ENCODE peak calls at places on chromosome 2, in four cellular contexts. O is GM12878, H is K562, L is SK-N-SH. W is an unnamed sample.

GRCh38 chr2:209629622-209630021 is 142.0 kb upstream of the UNC80 start:
- DNase-seq in O (no peak), H (no peak), L (no peak), W (no peak)

GRCh38 chr2:12791906-12792305 is 75.2 kb downstream of the TRIB2 start:
- DNase-seq in O (no peak), H (no peak), L (no peak), W (no peak)

GRCh38 chr2:36433311-36434217 is 78.0 kb downstream of the CRIM1 start:
- DNase-seq in O (no peak), H (no peak), L (no peak), W (no peak)

GRCh38 chr2:44836174-44836573 is 105.3 kb upstream of the SIX3 start:
- DNase-seq in O (peak; percentile 81), H (no peak), L (no peak), W (no peak)

GRCh38 chr2:232447638-232448472 is 8.1 kb upstream of the ALPI start:
- DNase-seq in O (no peak), H (no peak), L (peak; percentile 22), W (no peak)

GRCh38 chr2:171541202-171541884 is 19.1 kb downstream of the CYBRD1 start:
- DNase-seq in O (no peak), H (peak; percentile 74), L (no peak), W (peak; percentile 27)

GRCh38 chr2:24542269-24542872 is 51.3 kb downstream of the NCOA1 start:
- DNase-seq in O (no peak), H (no peak), L (no peak), W (no peak)

GRCh38 chr2:58237741-58238140 is 3.4 kb downstream of the FANCL start:
- DNase-seq in O (no peak), H (no peak), L (no peak), W (no peak)

GRCh38 chr2:161956751-161957150 is 117.3 kb downstream of the DPP4 start:
- DNase-seq in O (no peak), H (no peak), L (no peak), W (no peak)

GRCh38 chr2:233414777-233415570 is 60.7 kb downstream of the DGKD start:
- DNase-seq in O (no peak), H (no peak), L (no peak), W (no peak)

GRCh38 chr2:160377204-160377995 is 116.2 kb downstream of the RBMS1 start:
- DNase-seq in O (no peak), H (no peak), L (no peak), W (no peak)

GRCh38 chr2:235866373-235866772 is 301.8 kb downstream of the GBX2 start:
- DNase-seq in O (no peak), H (no peak), L (no peak), W (no peak)

GRCh38 chr2:203824057-203824456 is 43.5 kb upstream of the CTLA4 start:
- DNase-seq in O (no peak), H (no peak), L (no peak), W (no peak)

GRCh38 chr2:191554240-191554639 is 123.7 kb upstream of the NABP1 start:
- DNase-seq in O (no peak), H (no peak), L (no peak), W (no peak)

GRCh38 chr2:219306047-219306446 is 3.2 kb downstream of the PTPRN start:
- DNase-seq in O (no peak), H (no peak), L (no peak), W (no peak)

GRCh38 chr2:56047136-56047535 is 123.6 kb upstream of the EFEMP1 start:
- DNase-seq in O (no peak), H (no peak), L (no peak), W (no peak)

GRCh38 chr2:26581266-26581990 is 59.7 kb downstream of the CIB4 start:
- DNase-seq in O (no peak), H (no peak), L (peak; percentile 11), W (no peak)

GRCh38 chr2:239255218-239255617 is 145.6 kb downstream of the HDAC4 start:
- DNase-seq in O (no peak), H (no peak), L (no peak), W (no peak)

GRCh38 chr2:233358335-233358734 is 4.0 kb downstream of the DGKD start:
- DNase-seq in O (no peak), H (no peak), L (no peak), W (peak; percentile 51)

GRCh38 chr2:5365871-5366461 is 326.2 kb upstream of the SOX11 start:
- DNase-seq in O (no peak), H (peak; percentile 74), L (peak; percentile 80), W (peak; percentile 76)

GRCh38 chr2:197369946-197370325 is 59.4 kb upstream of the ANKRD44 start:
- DNase-seq in O (no peak), H (no peak), L (no peak), W (no peak)

GRCh38 chr2:127680706-127681287 is 5.5 kb upstream of the LIMS2 start:
- DNase-seq in O (no peak), H (no peak), L (no peak), W (no peak)

GRCh38 chr2:141055526-141055925 is 1075.3 kb downstream of the LRP1B start:
- DNase-seq in O (no peak), H (no peak), L (no peak), W (no peak)

GRCh38 chr2:167335627-167336026 is 447.3 kb downstream of the XIRP2 start:
- DNase-seq in O (no peak), H (no peak), L (no peak), W (no peak)

GRCh38 chr2:239944706-239945551 is 80.2 kb downstream of the NDUFA10 start:
- DNase-seq in O (no peak), H (no peak), L (no peak), W (peak; percentile 10)

GRCh38 chr2:56613917-56614316 is 430.1 kb downstream of the CCDC85A start:
- DNase-seq in O (no peak), H (no peak), L (no peak), W (no peak)

GRCh38 chr2:200360364-200360763 is 53.9 kb downstream of the SPATS2L start:
- DNase-seq in O (no peak), H (no peak), L (no peak), W (no peak)

GRCh38 chr2:84944257-84944909 is 26.6 kb upstream of the KCMF1 start:
- DNase-seq in O (no peak), H (no peak), L (no peak), W (no peak)

GRCh38 chr2:186380805-186381204 is 105.3 kb upstream of the ZC3H15 start:
- DNase-seq in O (no peak), H (no peak), L (no peak), W (no peak)

GRCh38 chr2:49840428-49840975 is 686.2 kb upstream of the FSHR start:
- DNase-seq in O (no peak), H (no peak), L (no peak), W (no peak)

GRCh38 chr2:209636066-209636465 is 135.6 kb upstream of the UNC80 start:
- DNase-seq in O (no peak), H (no peak), L (no peak), W (no peak)

GRCh38 chr2:206176128-206176527 is 16.4 kb downstream of the EEF1B2 start:
- DNase-seq in O (no peak), H (no peak), L (no peak), W (no peak)

GRCh38 chr2:213455316-213456008 is 171.2 kb downstream of the SPAG16 start:
- DNase-seq in O (no peak), H (no peak), L (no peak), W (no peak)

GRCh38 chr2:239073745-239074530 is 226.1 kb downstream of the TWIST2 start:
- DNase-seq in O (no peak), H (no peak), L (no peak), W (no peak)

GRCh38 chr2:152624805-152625204 is 92.5 kb downstream of the PRPF40A start:
- DNase-seq in O (no peak), H (no peak), L (no peak), W (no peak)

GRCh38 chr2:128710242-128710641 is 391.6 kb upstream of the HS6ST1 start:
- DNase-seq in O (no peak), H (no peak), L (no peak), W (peak; percentile 73)

GRCh38 chr2:200705305-200705985 is 106.3 kb upstream of the BZW1 start:
- DNase-seq in O (no peak), H (no peak), L (no peak), W (no peak)

GRCh38 chr2:60556441-60556997 is 3.1 kb upstream of the BCL11A start:
- DNase-seq in O (no peak), H (no peak), L (peak; percentile 24), W (no peak)

GRCh38 chr2:60554649-60555065 is 1.2 kb upstream of the BCL11A start:
- DNase-seq in O (no peak), H (peak; percentile 24), L (peak; percentile 52), W (peak; percentile 22)

GRCh38 chr2:60553992-60554648 is 666 bp upstream of the BCL11A start:
- DNase-seq in O (no peak), H (no peak), L (peak; percentile 47), W (peak; percentile 73)

GRCh38 chr2:60555794-60556161 is 2.3 kb upstream of the BCL11A start:
- DNase-seq in O (no peak), H (no peak), L (no peak), W (no peak)

GRCh38 chr2:60555066-60555793 is 1.8 kb upstream of the BCL11A start:
- DNase-seq in O (no peak), H (peak; percentile 34), L (peak; percentile 73), W (peak; percentile 89)
- TF ChIP-seq GABPA in O (no peak), H (no peak), L (no peak), W (no peak)

DNA sequence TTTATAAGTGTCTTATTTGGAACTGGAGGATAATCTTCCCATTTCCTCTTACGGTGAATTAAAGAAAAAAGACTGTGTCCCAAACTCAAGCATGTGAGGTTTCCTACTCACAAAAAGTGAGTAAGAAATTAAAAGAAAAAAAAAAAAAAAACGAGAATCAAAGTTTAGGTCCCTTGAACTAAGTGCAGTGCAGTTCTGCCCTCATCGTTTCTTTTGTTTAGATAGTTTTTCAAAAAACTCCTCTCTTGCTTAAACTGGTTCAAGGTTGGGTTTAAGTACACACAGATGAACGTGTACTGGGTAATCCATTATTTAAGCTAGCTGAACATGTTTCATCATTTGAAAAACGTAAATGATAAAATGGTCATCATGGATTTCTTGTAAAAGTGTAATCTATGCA is 235.9 kb upstream of the KCNJ3 start:
- DNase-seq in O (no peak), H (no peak), L (no peak), W (no peak)
- TF ChIP-seq REST in O (no peak), H (no peak), L (no peak), W (no peak)

DNA sequence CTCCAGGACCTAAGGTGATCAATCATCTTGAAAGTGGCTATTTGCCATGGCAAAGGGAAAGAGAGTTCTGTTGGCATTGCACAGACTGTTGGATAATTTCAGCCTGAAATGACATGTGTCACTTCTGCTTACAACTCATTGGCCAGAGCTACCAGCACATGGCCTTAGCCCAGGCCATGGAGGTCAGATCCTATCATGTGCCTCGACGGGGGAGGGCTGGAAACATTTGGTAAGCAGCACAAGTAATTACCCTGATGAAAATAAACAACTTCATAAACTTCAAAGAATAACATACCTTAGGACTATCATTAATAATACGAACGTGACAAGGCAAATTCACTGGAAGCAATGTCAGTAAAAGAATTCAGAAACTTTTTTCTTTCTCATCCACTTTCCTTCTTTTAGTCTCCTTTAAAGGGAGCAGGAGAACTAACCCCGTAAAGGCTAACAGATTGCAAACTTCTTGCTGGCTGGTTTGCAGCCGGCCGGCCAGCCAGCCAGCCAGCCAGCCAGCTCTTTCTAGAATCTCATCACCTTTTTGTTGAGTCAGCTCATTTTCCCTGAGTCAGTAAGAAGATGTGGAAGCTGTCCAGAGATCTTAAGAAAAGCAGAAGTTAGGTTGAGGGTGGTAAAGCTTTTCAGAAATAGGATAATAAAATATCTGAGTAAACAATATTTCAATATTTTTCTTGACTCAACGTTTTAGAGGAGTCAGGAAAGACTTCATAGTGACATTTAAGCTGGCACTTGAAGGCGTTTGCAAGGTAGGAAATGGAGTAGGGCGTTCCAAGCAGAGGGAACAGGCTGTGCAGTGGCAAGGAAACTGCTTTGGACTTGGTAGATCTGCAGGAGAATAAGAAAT is 31.9 kb downstream of the CNRIP1 start:
- DNase-seq in O (no peak), H (peak; percentile 30), L (no peak), W (no peak)
- TF ChIP-seq GABPA in O (no peak), H (peak; percentile 2), L (no peak), W (no peak)

GRCh38 chr2:43455735-43456642 is 139.8 kb downstream of the THADA start:
- DNase-seq in O (peak; percentile 35), H (no peak), L (no peak), W (no peak)
- TF ChIP-seq REST in O (no peak), H (no peak), L (no peak), W (no peak)

W was measured in HL-60.